ENCODE peak calls at places on chromosomes 3 and 15, in five cellular contexts. K, G, U, R and W are unnamed samples.

GRCh38 chr3:159829056-159829995 is 159.3 kb upstream of the IL12A start:
- DNase-seq in K (no peak), G (no peak), U (peak), R (no peak), W (no peak)

GRCh38 chr3:78344918-78345317 is 1305.0 kb downstream of the ROBO2 start:
- DNase-seq in K (no peak), G (no peak), U (no peak), R (no peak), W (no peak)

GRCh38 chr3:133831966-133832801 is 26.6 kb downstream of the SRPRB start:
- DNase-seq in K (no peak), G (no peak), U (no peak), R (no peak), W (no peak)

GRCh38 chr3:12188681-12189287 is 30.1 kb upstream of the TIMP4 start:
- DNase-seq in K (no peak), G (no peak), U (no peak), R (no peak), W (no peak)

GRCh38 chr15:60399931-60400330 is 2.1 kb upstream of the ANXA2 start:
- DNase-seq in K (no peak), G (no peak), U (no peak), R (no peak), W (no peak)

GRCh38 chr3:31895471-31895870 is 85.6 kb downstream of the OSBPL10 start:
- DNase-seq in K (no peak), G (no peak), U (no peak), R (no peak), W (no peak)

GRCh38 chr3:169901453-169901852 is 9.9 kb upstream of the SAMD7 start:
- DNase-seq in K (no peak), G (no peak), U (no peak), R (no peak), W (no peak)

GRCh38 chr3:112230033-112230432 is 64.0 kb downstream of the SLC9C1 start:
- DNase-seq in K (no peak), G (no peak), U (no peak), R (no peak), W (no peak)

DNA sequence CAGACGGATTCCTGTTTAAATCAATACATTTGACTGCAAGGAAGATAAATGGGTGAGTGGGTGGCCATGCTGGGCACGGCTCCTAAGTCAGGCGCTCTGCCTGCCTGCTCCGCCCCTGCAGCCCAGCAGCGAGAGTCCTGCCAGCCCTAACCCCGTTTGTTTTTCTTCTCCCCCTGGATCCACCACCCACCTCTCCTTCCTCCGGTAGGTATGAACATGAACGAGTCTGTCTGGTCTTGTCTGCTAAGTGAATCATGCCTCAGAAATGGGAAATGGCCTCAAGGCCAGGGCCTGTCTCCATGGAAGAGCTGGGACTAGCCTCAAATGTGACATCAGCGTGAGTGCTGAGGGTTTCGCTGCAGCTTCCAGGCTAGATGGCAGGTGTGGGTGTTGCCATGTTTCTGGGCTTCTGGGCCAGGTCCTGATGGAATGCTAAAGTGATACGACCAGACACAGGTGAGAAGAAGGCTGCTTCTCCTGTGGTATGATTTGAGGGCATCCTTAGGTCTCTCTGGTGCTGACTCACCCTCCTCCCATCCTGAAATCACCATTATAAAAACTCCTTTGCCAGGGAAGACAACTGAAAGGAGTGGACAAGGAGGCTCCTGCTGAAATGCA is 5.6 kb upstream of the FEM1B start:
- DNase-seq in K (peak), G (no peak), U (peak), R (peak), W (peak)
- TF ChIP-seq POLR2A in K (no peak), G (no peak), U (peak), R (peak), W (peak)

GRCh38 chr15:69412274-69412673 is 1.9 kb upstream of the KIF23 start:
- DNase-seq in K (no peak), G (no peak), U (no peak), R (no peak), W (no peak)

GRCh38 chr15:69414702-69415161 is 583 bp downstream of the KIF23 start:
- DNase-seq in K (peak), G (peak), U (no peak), R (peak), W (peak)

GRCh38 chr15:69412701-69413100 is 1.4 kb upstream of the KIF23 start:
- DNase-seq in K (no peak), G (no peak), U (no peak), R (no peak), W (no peak)

GRCh38 chr15:69415381-69415780 is 1.2 kb downstream of the KIF23 start:
- DNase-seq in K (no peak), G (no peak), U (no peak), R (no peak), W (no peak)

GRCh38 chr15:69413822-69414701 is at the start of gene KIF23:
- DNase-seq in K (peak), G (peak), U (peak), R (peak), W (peak)
- TF ChIP-seq POLR2A in K (peak), G (no peak), U (no peak), R (peak), W (no peak)

DNA sequence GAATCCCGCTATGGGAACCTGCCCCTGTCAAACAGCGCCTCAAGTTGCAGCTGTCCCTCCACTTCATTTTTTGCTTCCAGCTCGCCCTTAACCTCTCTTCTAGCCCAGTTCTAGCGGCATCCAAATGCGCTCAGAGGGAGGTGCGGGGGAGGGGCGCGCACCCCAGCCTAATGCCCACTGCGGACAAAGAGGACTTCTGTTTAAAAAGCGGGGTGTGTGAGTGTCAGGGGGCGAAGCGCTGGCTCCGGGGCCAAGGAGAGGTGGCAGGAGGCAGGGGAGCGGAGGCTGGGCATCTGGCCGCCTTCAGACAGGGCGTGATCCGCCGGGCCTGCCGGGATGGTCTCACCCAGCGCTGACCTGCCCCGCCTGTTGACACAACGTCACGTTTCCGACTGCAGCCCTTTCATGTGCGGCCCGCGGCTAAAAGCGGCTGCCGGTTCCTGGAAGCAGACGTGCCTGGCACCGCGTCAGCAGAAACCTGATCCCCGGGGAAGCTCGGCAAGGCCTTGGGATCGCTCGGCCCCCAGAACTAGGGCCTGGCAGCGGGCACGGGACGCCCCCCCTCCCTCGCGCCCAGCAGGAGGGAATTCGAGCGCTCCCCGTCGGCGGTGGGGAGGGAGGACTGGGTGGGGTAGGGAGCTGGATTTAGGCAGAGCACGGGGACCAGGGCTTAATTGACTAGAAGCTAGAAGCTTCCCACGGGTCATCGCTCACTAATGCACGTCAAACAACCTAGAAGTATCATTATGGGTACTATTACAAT is 7.6 kb downstream of the BHLHE40 start:
- DNase-seq in K (peak), G (peak), U (peak), R (peak), W (peak)
- TF ChIP-seq POLR2A in K (peak), G (peak), U (peak), R (peak), W (peak)

DNA sequence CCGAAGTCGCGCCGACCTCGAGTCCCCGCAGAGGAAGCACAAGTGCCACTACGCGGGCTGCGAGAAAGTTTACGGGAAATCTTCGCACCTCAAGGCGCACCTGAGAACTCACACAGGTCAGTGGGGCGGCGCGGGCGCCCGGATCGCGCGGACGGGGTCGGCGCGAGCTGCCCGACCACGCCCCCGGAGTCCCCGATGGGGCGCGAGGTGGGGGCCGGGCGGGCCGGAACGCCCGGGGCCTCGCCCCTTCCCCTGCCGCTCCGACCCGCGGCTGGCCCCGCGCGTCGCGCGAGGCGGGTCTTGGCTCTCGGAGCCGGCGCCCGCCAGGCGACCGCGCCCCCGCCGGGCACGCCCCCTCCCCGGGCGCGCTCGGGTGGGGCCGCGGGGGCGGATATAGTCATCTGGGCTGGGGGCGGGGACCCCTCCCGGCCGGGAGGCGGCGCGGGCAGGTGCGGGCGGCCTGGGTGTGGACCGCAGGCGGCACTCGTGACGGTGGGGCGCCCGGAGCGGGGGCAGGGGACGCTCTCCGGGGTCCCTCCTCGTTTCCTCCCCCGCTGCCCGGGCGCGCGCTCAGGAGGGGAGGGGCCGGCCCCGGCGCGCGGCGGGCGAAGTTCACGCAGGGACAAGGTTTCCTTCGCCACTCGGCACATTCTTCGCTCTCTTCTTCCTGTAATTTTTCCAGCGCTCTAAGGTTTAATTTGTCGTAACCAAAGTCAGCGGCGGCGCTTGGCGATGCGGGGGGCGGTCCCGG is 1.2 kb downstream of the KLF13 start:
- DNase-seq in K (peak), G (peak), U (peak), R (peak), W (peak)
- TF ChIP-seq POLR2A in K (peak), G (peak), U (peak), R (no peak), W (peak)

GRCh38 chr3:70647094-70647493 is 334.7 kb upstream of the MDFIC2 start:
- DNase-seq in K (no peak), G (no peak), U (no peak), R (no peak), W (no peak)
- TF ChIP-seq POLR2A in K (no peak), G (no peak), U (no peak), R (no peak), W (no peak)

DNA sequence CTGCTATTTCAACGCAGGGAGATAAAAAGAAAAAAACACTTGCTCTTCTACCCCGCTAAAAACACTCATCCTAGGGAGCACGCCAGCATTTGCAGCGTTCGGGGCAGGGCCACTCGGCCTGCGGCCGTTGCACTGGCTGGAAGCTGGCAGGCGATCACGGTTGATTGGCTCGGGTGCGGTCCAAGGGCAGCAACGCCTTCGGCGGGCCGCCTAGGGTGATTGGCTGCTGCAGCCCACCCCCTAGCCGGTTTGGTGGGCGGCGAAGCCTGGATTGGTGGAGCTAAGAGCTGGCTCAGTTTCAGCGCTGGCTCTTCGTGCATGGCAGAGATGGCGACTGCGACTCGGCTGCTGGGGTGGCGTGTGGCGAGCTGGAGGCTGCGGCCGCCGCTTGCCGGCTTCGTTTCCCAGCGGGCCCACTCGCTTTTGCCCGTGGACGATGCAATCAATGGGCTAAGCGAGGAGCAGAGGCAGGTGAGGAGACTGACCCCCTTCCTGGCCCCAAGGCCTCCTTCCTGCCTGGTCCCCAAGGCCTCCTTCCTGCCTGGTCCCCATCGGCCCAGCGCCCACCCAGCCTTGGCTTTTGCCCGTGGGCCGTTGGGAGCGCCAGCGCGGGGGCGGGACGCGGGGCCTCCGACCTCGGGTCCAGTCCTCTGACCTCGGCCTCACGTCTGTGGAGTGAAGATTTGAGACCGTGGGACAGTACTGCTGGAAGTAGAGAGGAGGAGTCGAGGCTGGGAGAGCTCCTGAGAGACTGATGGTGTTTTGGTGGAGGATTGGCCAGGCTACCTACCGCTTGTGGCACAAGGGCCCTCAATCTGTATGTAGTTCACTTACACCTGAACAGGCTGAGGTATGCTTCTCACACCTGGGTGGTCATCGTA is at the start of gene IVD:
- DNase-seq in K (peak), G (peak), U (peak), R (peak), W (peak)
- TF ChIP-seq POLR2A in K (peak), G (peak), U (peak), R (peak), W (peak)

DNA sequence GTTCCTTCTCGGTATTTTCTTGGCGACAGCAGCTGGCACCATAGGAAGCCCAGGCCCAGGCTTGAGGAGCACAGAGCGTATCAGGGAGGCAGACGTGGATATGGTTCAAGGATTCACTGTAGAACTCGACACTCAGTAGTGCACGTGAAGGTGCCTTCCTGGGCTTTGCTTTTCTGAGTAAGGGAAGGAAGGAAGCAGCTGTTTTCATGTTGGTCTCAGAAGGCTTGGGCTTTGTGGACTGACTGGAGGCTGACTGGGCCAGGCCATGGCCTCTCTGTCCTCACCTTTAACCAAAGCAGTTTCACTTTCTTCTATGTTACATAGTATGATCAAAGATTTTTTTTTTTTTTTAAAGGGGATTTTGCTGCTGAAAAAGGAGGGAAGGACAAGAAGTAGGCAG is 6.9 kb upstream of the GHRL start:
- DNase-seq in K (no peak), G (no peak), U (no peak), R (no peak), W (no peak)
- TF ChIP-seq POLR2A in K (no peak), G (no peak), U (no peak), R (no peak), W (no peak)

DNA sequence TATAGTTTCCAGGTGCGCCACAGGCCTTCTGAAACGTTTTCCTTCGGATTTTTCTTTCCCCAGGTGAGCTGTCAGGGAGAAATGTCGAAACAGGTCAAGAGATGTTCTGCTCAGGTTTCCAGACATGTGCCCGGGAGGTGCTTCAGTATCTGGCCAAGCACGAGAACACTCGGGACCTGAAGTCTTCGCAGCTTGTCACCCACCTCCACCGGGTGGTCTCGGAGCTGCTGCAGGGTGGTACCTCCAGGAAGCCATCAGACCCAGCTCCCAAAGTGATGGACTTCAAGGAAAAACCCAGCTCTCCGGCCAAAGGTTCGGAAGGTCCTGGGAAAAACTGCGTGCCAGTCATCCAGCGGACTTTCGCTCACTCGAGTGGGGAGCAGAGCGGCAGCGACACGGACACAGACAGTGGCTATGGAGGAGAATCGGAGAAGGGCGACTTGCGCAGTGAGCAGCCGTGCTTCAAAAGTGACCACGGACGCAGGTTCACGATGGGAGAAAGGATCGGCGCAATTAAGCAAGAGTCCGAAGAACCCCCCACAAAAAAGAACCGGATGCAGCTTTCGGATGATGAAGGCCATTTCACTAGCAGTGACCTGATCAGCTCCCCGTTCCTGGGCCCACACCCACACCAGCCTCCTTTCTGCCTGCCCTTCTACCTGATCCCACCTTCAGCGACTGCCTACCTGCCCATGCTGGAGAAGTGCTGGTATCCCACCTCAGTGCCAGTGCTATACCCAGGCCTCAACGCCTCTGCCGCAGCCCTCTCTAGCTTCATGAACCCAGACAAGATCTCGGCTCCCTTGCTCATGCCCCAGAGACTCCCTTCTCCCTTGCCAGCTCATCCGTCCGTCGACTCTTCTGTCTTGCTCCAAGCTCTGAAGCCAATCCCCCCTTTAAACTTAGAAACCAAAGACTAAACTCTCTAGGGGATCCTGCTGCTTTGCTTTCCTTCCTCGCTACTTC is 3.8 kb downstream of the BHLHE40 start:
- DNase-seq in K (no peak), G (no peak), U (peak), R (no peak), W (no peak)
- TF ChIP-seq POLR2A in K (no peak), G (no peak), U (no peak), R (no peak), W (no peak)